ENCODE peak calls at places on chromosomes 4 and X, in five cellular contexts. C is T-cell, L is NCI-H187, D is thoracic aorta, R is lower leg skin. B is an unnamed sample.

GRCh38 chr4:3868146-3868840 is 102.1 kb downstream of the ADRA2C start:
- DNase-seq in L (no peak), R (peak; percentile 68), D (no peak), C (no peak), B (no peak)

GRCh38 chr4:10492486-10492885 is 35.3 kb upstream of the ZNF518B start:
- DNase-seq in D (no peak), L (no peak), C (no peak), R (no peak), B (no peak)

GRCh38 chr4:17324431-17324830 is 187.5 kb downstream of the QDPR start:
- DNase-seq in C (peak; percentile 21), L (no peak), D (no peak), R (no peak), B (peak; percentile 9)

GRCh38 chrX:109472939-109473713 is 8.8 kb downstream of the GUCY2F start:
- DNase-seq in D (peak; percentile 3), C (no peak), L (no peak), R (no peak), B (no peak)

GRCh38 chrX:261167-261857 is 19.9 kb upstream of the PLCXD1 start:
- DNase-seq in L (no peak), C (no peak), R (peak; percentile 84), D (no peak), B (no peak)

GRCh38 chr4:81523672-81524436 is 52.1 kb upstream of the RASGEF1B start:
- DNase-seq in R (no peak), C (no peak), L (no peak), D (no peak), B (no peak)

GRCh38 chr4:76791479-76791878 is 106.5 kb downstream of the SOWAHB start:
- DNase-seq in D (no peak), C (no peak), R (no peak), L (no peak), B (no peak)

GRCh38 chrX:51496501-51497291 is at the start of gene NUDT11:
- DNase-seq in R (no peak), C (peak; percentile 33), D (no peak), L (no peak), B (no peak)

GRCh38 chr4:189302719-189303118 is 638.0 kb upstream of the FRG1 start:
- DNase-seq in C (no peak), R (no peak), L (no peak), D (no peak), B (no peak)

GRCh38 chrX:7068939-7069367 is 78.6 kb upstream of the STS start:
- DNase-seq in R (no peak), L (no peak), C (no peak), D (no peak), B (no peak)

GRCh38 chr4:8831221-8832129 is 40.2 kb downstream of the HMX1 start:
- DNase-seq in D (no peak), L (no peak), R (peak; percentile 61), C (no peak), B (no peak)

GRCh38 chr4:114562176-114562904 is 36.3 kb upstream of the UGT8 start:
- DNase-seq in C (no peak), L (no peak), D (no peak), R (no peak), B (no peak)

GRCh38 chr4:2913168-2913567 is 50.0 kb downstream of the NOP14 start:
- DNase-seq in R (no peak), D (no peak), C (no peak), L (no peak), B (no peak)

GRCh38 chrX:81174286-81174685 is 27.4 kb downstream of the HMGN5 start:
- DNase-seq in L (no peak), C (no peak), R (no peak), D (no peak), B (no peak)

GRCh38 chr4:147933316-147933715 is 201.4 kb downstream of the ARHGAP10 start:
- DNase-seq in C (no peak), L (no peak), D (no peak), R (no peak), B (no peak)

GRCh38 chr4:103451341-103451740 is 253.2 kb upstream of the CENPE start:
- DNase-seq in L (no peak), D (no peak), R (no peak), C (no peak), B (no peak)

GRCh38 chr4:82801910-82802521 is 3.4 kb upstream of the SCD5 start:
- DNase-seq in C (no peak), L (no peak), D (no peak), R (no peak), B (no peak)

GRCh38 chrX:30992381-30992904 is 79.4 kb downstream of the FTHL17 start:
- DNase-seq in C (no peak), L (no peak), R (no peak), D (no peak), B (no peak)